ENCODE peak calls at places on chromosome 9, in six cellular contexts. C is activated CD4-positive, alpha-beta T cell treated with anti-CD3 and anti-CD28 coated beads for 24 hours; T is left cardiac atrium; U is LHCN-M2; M is hypothalamus; W is progenitor cell of endocrine pancreas. G is an unnamed sample.

GRCh38 chr9:79611091-79611614 is 39.4 kb downstream of the TLE4 start:
- DNase-seq in C (no peak), M (no peak), W (no peak), T (no peak), U (peak; percentile 94), G (peak; percentile 28)

GRCh38 chr9:98010450-98010849 is 27.3 kb downstream of the ANP32B start:
- DNase-seq in T (no peak), M (no peak), U (peak; percentile 33), W (no peak), C (no peak), G (no peak)

GRCh38 chr9:138069731-138070456 is 192.3 kb downstream of the CACNA1B start:
- DNase-seq in C (no peak), M (no peak), W (no peak), T (no peak), U (no peak), G (peak; percentile 41)

GRCh38 chr9:92610470-92611420 is 59.2 kb downstream of the IPPK start:
- DNase-seq in U (peak; percentile 76), W (no peak), T (peak; percentile 50), C (no peak), M (no peak), G (no peak)

GRCh38 chr9:81476808-81477207 is 212.5 kb downstream of the TLE1 start:
- DNase-seq in C (no peak), M (no peak), U (no peak), T (no peak), W (no peak), G (no peak)

GRCh38 chr9:113543286-113544000 is 79.9 kb downstream of the RGS3 start:
- DNase-seq in W (no peak), T (peak; percentile 12), M (no peak), C (no peak), U (no peak), G (no peak)

GRCh38 chr9:109918359-109919163 is 138.6 kb downstream of the PALM2AKAP2 start:
- DNase-seq in T (no peak), M (no peak), U (no peak), W (no peak), C (no peak), G (no peak)

GRCh38 chr9:17906204-17906840 is 327.5 kb downstream of the SH3GL2 start:
- DNase-seq in C (no peak), U (no peak), W (peak; percentile 21), T (peak; percentile 45), M (no peak), G (no peak)

GRCh38 chr9:19876569-19877316 is 87.9 kb upstream of the SLC24A2 start:
- DNase-seq in C (no peak), W (no peak), U (peak; percentile 88), M (no peak), T (no peak), G (no peak)

GRCh38 chr9:93111371-93112115 is 15.5 kb downstream of the CARD19 start:
- DNase-seq in W (no peak), U (no peak), C (no peak), M (no peak), T (peak; percentile 18), G (peak; percentile 76)

GRCh38 chr9:36207546-36208012 is 16.9 kb downstream of the CLTA start:
- DNase-seq in M (no peak), W (no peak), T (no peak), C (no peak), U (peak; percentile 48), G (no peak)

GRCh38 chr9:128254855-128255759 is 20.7 kb downstream of the GOLGA2 start:
- DNase-seq in M (peak; percentile 31), W (peak; percentile 70), U (peak; percentile 26), T (peak; percentile 76), C (no peak), G (peak; percentile 69)

GRCh38 chr9:119963258-119963797 is 594.1 kb upstream of the BRINP1 start:
- DNase-seq in T (peak; percentile 31), U (peak; percentile 50), C (no peak), M (no peak), W (no peak), G (no peak)

GRCh38 chr9:35605336-35606137 is 475 bp downstream of the TESK1 start:
- DNase-seq in T (peak; percentile 56), W (no peak), C (no peak), U (no peak), M (peak; percentile 22), G (no peak)

GRCh38 chr9:29211681-29212589 is 1638.7 kb upstream of the C9orf72 start:
- DNase-seq in T (no peak), M (no peak), U (peak; percentile 40), C (no peak), W (peak; percentile 79), G (peak; percentile 53)

GRCh38 chr9:89179920-89180667 is 1.5 kb upstream of the SHC3 start:
- DNase-seq in M (peak; percentile 91), U (peak; percentile 92), W (peak; percentile 65), T (peak; percentile 92), C (peak; percentile 12), G (peak; percentile 97)

GRCh38 chr9:128823362-128823902 is 5.1 kb downstream of the ENDOG start:
- DNase-seq in W (no peak), T (no peak), M (no peak), C (no peak), U (no peak), G (no peak)

GRCh38 chr9:88370346-88370745 is 17.9 kb upstream of the SPIN1 start:
- DNase-seq in U (no peak), M (no peak), C (no peak), W (no peak), T (no peak), G (no peak)

GRCh38 chr9:36316629-36317317 is 58.5 kb upstream of the GNE start:
- DNase-seq in T (no peak), W (no peak), M (peak; percentile 71), U (peak; percentile 8), C (no peak), G (no peak)

GRCh38 chr9:17403539-17403938 is 175.3 kb upstream of the SH3GL2 start:
- DNase-seq in U (no peak), T (no peak), W (no peak), C (no peak), M (no peak), G (no peak)

GRCh38 chr9:119368681-119369581 is at the start of gene BRINP1:
- DNase-seq in M (peak; percentile 70), T (peak; percentile 40), C (no peak), W (peak; percentile 47), U (peak; percentile 37), G (peak; percentile 25)

GRCh38 chr9:109181284-109181683 is 14.2 kb upstream of the FRRS1L start:
- DNase-seq in T (no peak), C (peak; percentile 5), W (no peak), M (no peak), U (peak; percentile 6), G (no peak)

GRCh38 chr9:27426717-27427645 is 97.1 kb upstream of the IFNK start:
- DNase-seq in M (no peak), W (no peak), T (no peak), U (peak; percentile 19), C (no peak), G (no peak)

GRCh38 chr9:37719526-37719925 is 34.1 kb upstream of the TRMT10B start:
- DNase-seq in W (no peak), C (no peak), M (no peak), U (no peak), T (no peak), G (no peak)

GRCh38 chr9:24413651-24414050 is 132.0 kb downstream of the IZUMO3 start:
- DNase-seq in W (no peak), T (no peak), C (no peak), M (no peak), U (peak; percentile 0), G (no peak)

GRCh38 chr9:20603524-20604268 is 18.6 kb downstream of the MLLT3 start:
- DNase-seq in M (no peak), C (no peak), U (no peak), W (no peak), T (no peak), G (no peak)

GRCh38 chr9:94277885-94278536 is 18.9 kb downstream of the ZNF169 start:
- DNase-seq in W (no peak), U (peak; percentile 11), C (no peak), M (no peak), T (no peak), G (no peak)

GRCh38 chr9:135332516-135332915 is 147.1 kb upstream of the PPP1R26 start:
- DNase-seq in C (no peak), U (no peak), T (no peak), W (no peak), M (no peak), G (no peak)

GRCh38 chr9:131201856-131202255 is 74.5 kb downstream of the FAM78A start:
- DNase-seq in T (no peak), U (no peak), M (no peak), C (no peak), W (no peak), G (no peak)

GRCh38 chr9:137724114-137724445 is 105.3 kb downstream of the EHMT1 start:
- DNase-seq in C (no peak), W (no peak), U (no peak), M (no peak), T (no peak), G (no peak)

GRCh38 chr9:19473605-19474004 is 64.8 kb downstream of the ACER2 start:
- DNase-seq in T (no peak), U (no peak), C (no peak), M (no peak), W (no peak), G (no peak)

GRCh38 chr9:98565152-98566135 is 143.3 kb downstream of the GABBR2 start:
- DNase-seq in C (no peak), W (no peak), T (no peak), U (no peak), M (no peak), G (no peak)